ENCODE peak calls at places on chromosomes 12 and 14, in five cellular contexts. D is lower lobe of right lung, M is GM06990, E is brain microvascular endothelial cell, V is bronchial epithelial cell. J is an unnamed sample.

GRCh38 chr12:92164712-92165111 is 19.1 kb upstream of the BTG1 start:
- DNase-seq in D (no peak), M (no peak), E (no peak), V (no peak), J (no peak)

GRCh38 chr14:52977798-52978197 is 26.9 kb upstream of the FERMT2 start:
- DNase-seq in D (no peak), M (no peak), E (no peak), V (no peak), J (no peak)

GRCh38 chr12:94805749-94806148 is 155.4 kb upstream of the TMCC3 start:
- DNase-seq in D (no peak), M (peak), E (peak), V (peak), J (peak)

GRCh38 chr12:2795291-2796186 is 769 bp downstream of the FKBP4 start:
- DNase-seq in D (peak), M (peak), E (peak), V (no peak), J (no peak)

GRCh38 chr12:131831021-131831571 is 2.9 kb downstream of the MMP17 start:
- DNase-seq in D (no peak), M (no peak), E (no peak), V (no peak), J (no peak)

GRCh38 chr14:99619873-99620834 is 16.1 kb upstream of the CCDC85C start:
- DNase-seq in D (no peak), M (no peak), E (no peak), V (peak), J (no peak)

GRCh38 chr14:32044454-32044853 is 32.6 kb upstream of the ARHGAP5 start:
- DNase-seq in D (no peak), M (no peak), E (no peak), V (no peak), J (no peak)

GRCh38 chr14:92531151-92531873 is 17.7 kb downstream of the RIN3 start:
- DNase-seq in D (peak), M (no peak), E (no peak), V (no peak), J (no peak)

GRCh38 chr12:85626031-85626781 is 210.0 kb downstream of the RASSF9 start:
- DNase-seq in D (no peak), M (no peak), E (peak), V (peak), J (peak)

GRCh38 chr12:25208554-25208953 is 13.5 kb downstream of the ETFRF1 start:
- DNase-seq in D (no peak), M (no peak), E (no peak), V (no peak), J (no peak)

GRCh38 chr12:57452937-57453509 is 2.1 kb upstream of the INHBE start:
- DNase-seq in D (peak), M (no peak), E (peak), V (peak), J (no peak)

GRCh38 chr12:43277630-43278267 is 274.3 kb downstream of the ADAMTS20 start:
- DNase-seq in D (no peak), M (no peak), E (peak), V (peak), J (no peak)

GRCh38 chr12:76462668-76463224 is 96.8 kb downstream of the OSBPL8 start:
- DNase-seq in D (no peak), M (no peak), E (no peak), V (no peak), J (no peak)

GRCh38 chr12:91109148-91109564 is 2.1 kb downstream of the LUM start:
- DNase-seq in D (peak), M (peak), E (peak), V (peak), J (no peak)

GRCh38 chr12:28604240-28604639 is 414.0 kb downstream of the CCDC91 start:
- DNase-seq in D (no peak), M (no peak), E (no peak), V (no peak), J (no peak)

GRCh38 chr14:23095196-23096108 is at the start of gene C14orf119:
- DNase-seq in D (peak), M (no peak), E (peak), V (peak), J (peak)

GRCh38 chr12:7712841-7713442 is 1.7 kb downstream of the DPPA3 start:
- DNase-seq in D (no peak), M (no peak), E (no peak), V (no peak), J (no peak)

GRCh38 chr12:10632226-10632625 is 18.8 kb upstream of the MAGOHB start:
- DNase-seq in D (no peak), M (no peak), E (no peak), V (no peak), J (no peak)

GRCh38 chr12:113329791-113330417 is 5.0 kb downstream of the SLC8B1 start:
- DNase-seq in D (no peak), M (no peak), E (no peak), V (no peak), J (no peak)

GRCh38 chr12:1993871-1994371 is 10.3 kb downstream of the DCP1B start:
- DNase-seq in D (no peak), M (no peak), E (no peak), V (peak), J (no peak)

GRCh38 chr14:99129211-99129696 is 142.7 kb downstream of the BCL11B start:
- DNase-seq in D (no peak), M (no peak), E (no peak), V (no peak), J (no peak)

GRCh38 chr12:21941522-21942376 is 523 bp upstream of the ABCC9 start:
- DNase-seq in D (peak), M (peak), E (peak), V (peak), J (no peak)

GRCh38 chr12:120015313-120015712 is 26.3 kb downstream of the BICDL1 start:
- DNase-seq in D (no peak), M (no peak), E (no peak), V (no peak), J (no peak)

GRCh38 chr14:96275182-96276112 is 19.4 kb downstream of the BDKRB1 start:
- DNase-seq in D (peak), M (peak), E (peak), V (peak), J (no peak)

GRCh38 chr14:64948612-64949210 is 6.2 kb upstream of the GPX2 start:
- DNase-seq in D (no peak), M (no peak), E (no peak), V (no peak), J (no peak)

GRCh38 chr12:51471465-51471864 is 46.8 kb downstream of the SLC4A8 start:
- DNase-seq in D (no peak), M (no peak), E (no peak), V (no peak), J (no peak)

GRCh38 chr12:108193493-108193892 is 64.4 kb downstream of the WSCD2 start:
- DNase-seq in D (no peak), M (no peak), E (no peak), V (no peak), J (no peak)

GRCh38 chr12:131089526-131090253 is 136.0 kb downstream of the ADGRD1 start:
- DNase-seq in D (peak), M (no peak), E (no peak), V (no peak), J (no peak)

GRCh38 chr12:85301054-85301453 is 21.0 kb downstream of the ALX1 start:
- DNase-seq in D (no peak), M (no peak), E (no peak), V (peak), J (no peak)

GRCh38 chr12:80422549-80422948 is 21.5 kb upstream of the PTPRQ start:
- DNase-seq in D (no peak), M (no peak), E (no peak), V (peak), J (no peak)

GRCh38 chr12:71840226-71840847 is 778 bp downstream of the TBC1D15 start:
- DNase-seq in D (no peak), M (no peak), E (peak), V (peak), J (peak)

GRCh38 chr12:90801776-90802175 is 153.2 kb downstream of the CCER1 start:
- DNase-seq in D (no peak), M (no peak), E (peak), V (peak), J (peak)

GRCh38 chr14:76929927-76930326 is 98.6 kb downstream of the IRF2BPL start:
- DNase-seq in D (no peak), M (no peak), E (no peak), V (peak), J (no peak)

GRCh38 chr12:5433081-5433839 is 1.4 kb downstream of the NTF3 start:
- DNase-seq in D (no peak), M (no peak), E (no peak), V (no peak), J (no peak)

GRCh38 chr12:91871751-91872150 is 273.9 kb downstream of the BTG1 start:
- DNase-seq in D (no peak), M (no peak), E (no peak), V (no peak), J (no peak)

DNA sequence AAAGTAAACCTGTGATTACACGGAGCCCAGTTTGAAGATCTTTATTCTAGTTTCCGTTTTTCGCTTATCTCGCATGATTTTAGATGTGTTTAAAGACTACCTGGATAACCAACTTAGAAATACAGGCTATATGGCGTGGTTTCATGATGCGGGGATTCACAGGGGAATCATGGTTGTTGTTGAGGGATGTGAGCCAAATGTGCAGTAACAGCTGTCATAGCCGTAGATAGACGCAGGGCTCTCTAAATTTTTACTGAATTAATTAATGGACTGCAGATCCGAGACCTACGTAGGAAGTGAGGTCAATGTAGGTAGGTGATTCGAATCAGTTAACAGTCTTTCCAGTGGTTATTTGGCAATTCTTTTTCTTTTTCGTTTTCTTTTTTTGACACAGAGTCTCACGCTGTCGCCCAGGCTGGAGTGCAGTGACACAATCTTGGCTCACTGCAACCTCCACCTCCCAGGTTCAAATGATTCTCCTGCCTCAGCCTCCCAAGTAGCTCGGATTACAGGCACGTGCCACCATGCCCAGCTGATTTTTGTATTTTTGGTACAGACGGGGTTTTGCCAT is 144.9 kb upstream of the AMIGO2 start:
- DNase-seq in D (no peak), M (no peak), E (no peak), V (no peak), J (no peak)
- H3K4me3 ChIP-seq in D (no peak), M (no peak), E (no peak), V (no peak), J (no peak)

GRCh38 chr12:122937622-122938091 is 28.6 kb downstream of the ABCB9 start:
- DNase-seq in D (no peak), M (no peak), E (no peak), V (no peak), J (no peak)
- TF ChIP-seq CTCF in D (no peak), M (no peak), E (no peak), V (no peak), J (no peak)

GRCh38 chr12:121505513-121505912 is 75.3 kb downstream of the KDM2B start:
- DNase-seq in D (no peak), M (no peak), E (peak), V (no peak), J (no peak)
- H3K4me3 ChIP-seq in D (no peak), M (no peak), E (no peak), V (no peak), J (no peak)

GRCh38 chr12:47022296-47022695 is 57.1 kb upstream of the PCED1B start:
- DNase-seq in D (no peak), M (no peak), E (peak), V (peak), J (no peak)

GRCh38 chr12:47023944-47024343 is 55.5 kb upstream of the PCED1B start:
- DNase-seq in D (no peak), M (no peak), E (no peak), V (peak), J (no peak)

GRCh38 chr12:47023311-47023710 is 56.1 kb upstream of the PCED1B start:
- DNase-seq in D (no peak), M (no peak), E (no peak), V (no peak), J (no peak)

GRCh38 chr12:47020211-47020821 is 59.1 kb upstream of the PCED1B start:
- DNase-seq in D (no peak), M (no peak), E (no peak), V (no peak), J (no peak)

GRCh38 chr12:47021298-47021697 is 58.1 kb upstream of the PCED1B start:
- DNase-seq in D (no peak), M (peak), E (peak), V (peak), J (no peak)
- TF ChIP-seq CTCF in D (peak), M (peak), E (peak), V (peak), J (peak)

DNA sequence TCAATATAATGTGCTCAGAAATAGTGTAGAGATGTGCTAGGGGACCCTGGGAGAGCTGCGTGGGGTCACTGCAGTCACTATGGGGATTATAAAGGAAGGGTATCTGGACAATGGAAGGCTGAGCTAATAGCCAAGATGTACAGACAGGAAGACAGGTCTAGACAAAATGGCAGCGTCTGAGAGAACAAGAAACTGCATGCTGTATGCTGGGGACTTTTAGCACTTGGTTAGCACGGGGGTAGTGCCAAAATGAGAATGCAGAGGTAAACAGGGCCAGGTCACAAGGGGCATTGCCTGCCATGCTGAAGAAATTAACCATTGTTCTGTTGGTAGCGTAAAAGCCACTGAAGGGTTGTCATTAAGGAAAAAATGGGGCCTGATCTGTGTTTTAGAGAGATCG is 308.2 kb downstream of the EMP1 start:
- DNase-seq in D (no peak), M (no peak), E (no peak), V (peak), J (no peak)
- H3K4me3 ChIP-seq in D (no peak), M (no peak), E (no peak), V (no peak), J (no peak)

GRCh38 chr12:14481201-14481600 is 86.5 kb downstream of the PLBD1 start:
- DNase-seq in D (no peak), M (no peak), E (no peak), V (no peak), J (no peak)

GRCh38 chr12:14479004-14479403 is 88.7 kb downstream of the PLBD1 start:
- DNase-seq in D (no peak), M (no peak), E (no peak), V (no peak), J (no peak)

GRCh38 chr12:14482886-14483285 is 84.8 kb downstream of the PLBD1 start:
- DNase-seq in D (no peak), M (no peak), E (no peak), V (peak), J (no peak)

GRCh38 chr12:14482361-14482760 is 85.3 kb downstream of the PLBD1 start:
- DNase-seq in D (no peak), M (no peak), E (no peak), V (no peak), J (no peak)
- TF ChIP-seq CTCF in D (no peak), M (no peak), E (no peak), V (no peak), J (no peak)

GRCh38 chr12:75259170-75259569 is 49.5 kb upstream of the KCNC2 start:
- DNase-seq in D (no peak), M (no peak), E (no peak), V (no peak), J (no peak)

GRCh38 chr12:75260316-75260715 is 50.7 kb upstream of the KCNC2 start:
- DNase-seq in D (no peak), M (no peak), E (no peak), V (no peak), J (no peak)

DNA sequence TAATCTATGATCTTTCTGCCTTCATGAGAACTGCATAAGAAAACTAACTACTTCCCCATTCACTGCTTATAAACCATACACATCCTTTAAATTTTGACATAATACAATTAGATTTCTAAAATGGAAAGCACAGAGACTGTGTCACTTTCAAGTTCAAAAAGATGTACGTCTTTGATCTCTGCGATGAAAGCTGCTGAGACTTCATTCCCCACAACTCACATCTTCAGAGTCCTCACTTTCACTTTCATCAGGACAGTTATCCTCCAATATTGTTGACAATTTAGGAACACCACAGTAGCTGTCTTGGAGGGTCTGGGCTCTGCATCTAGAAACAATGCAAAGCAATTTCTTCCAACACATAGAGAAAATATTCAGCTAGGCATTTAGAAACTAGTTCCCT is 47.9 kb upstream of the KCNC2 start:
- DNase-seq in D (no peak), M (no peak), E (no peak), V (no peak), J (no peak)
- H3K4me3 ChIP-seq in D (no peak), M (no peak), E (no peak), V (no peak), J (no peak)

GRCh38 chr12:65638324-65638723 is 186.0 kb upstream of the HMGA2 start:
- DNase-seq in D (no peak), M (no peak), E (no peak), V (no peak), J (no peak)
- TF ChIP-seq CTCF in D (no peak), M (no peak), E (no peak), V (no peak), J (no peak)

J was measured in epithelial cell of proximal tubule.